ENCODE peak calls at places on chromosome 22, in six cellular contexts. V, M, E, C, G and Y are unnamed samples. For H3K9me3, the result is how much of the 10 kb centered on the place peaks cover.

GRCh38 chr22:44907765-44908737 is 101.8 kb downstream of the PHF21B start:
- DNase-seq in C (no peak), G (no peak), V (no peak), M (no peak), E (no peak), Y (no peak)

GRCh38 chr22:20146777-20147176 is 4.1 kb downstream of the CCDC188 start:
- DNase-seq in M (no peak), E (no peak), G (no peak), V (no peak), C (no peak), Y (no peak)

GRCh38 chr22:41240377-41241132 is at the start of gene CHADL:
- DNase-seq in E (no peak), M (no peak), G (no peak), V (no peak), C (no peak), Y (no peak)

GRCh38 chr22:25177895-25178294 is 21.8 kb upstream of the CRYBB3 start:
- DNase-seq in M (no peak), E (no peak), V (no peak), G (no peak), C (no peak), Y (no peak)

GRCh38 chr22:20131856-20132685 is 467 bp downstream of the ZDHHC8 start:
- DNase-seq in G (no peak), M (no peak), V (peak), C (no peak), E (no peak), Y (no peak)

GRCh38 chr22:19598054-19598855 is 74.0 kb upstream of the CLDN5 start:
- DNase-seq in M (no peak), V (peak), C (no peak), E (no peak), G (no peak), Y (no peak)

GRCh38 chr22:34950480-34950879 is 115.5 kb upstream of the ISX start:
- DNase-seq in M (no peak), C (no peak), V (no peak), E (no peak), G (no peak), Y (no peak)

GRCh38 chr22:25741692-25742626 is at the start of gene MYO18B:
- DNase-seq in G (no peak), V (no peak), M (no peak), E (no peak), C (no peak), Y (no peak)

GRCh38 chr22:38233427-38233826 is 31.6 kb downstream of the MAFF start:
- DNase-seq in M (no peak), V (peak), E (no peak), G (no peak), C (no peak), Y (no peak)

GRCh38 chr22:28799834-28800307 is 498 bp downstream of the XBP1 start:
- DNase-seq in G (no peak), V (peak), C (no peak), M (peak), E (no peak), Y (peak)

GRCh38 chr22:25564320-25564978 is at the start of gene GRK3:
- DNase-seq in E (no peak), V (peak), C (peak), G (no peak), M (peak), Y (peak)

GRCh38 chr22:39418696-39419095 is 19.1 kb downstream of the TAB1 start:
- DNase-seq in M (no peak), V (no peak), G (no peak), E (no peak), C (no peak), Y (no peak)

GRCh38 chr22:38570841-38571364 is 920 bp upstream of the DMC1 start:
- DNase-seq in V (peak), G (no peak), M (no peak), E (no peak), C (no peak), Y (no peak)

GRCh38 chr22:43782448-43782847 is 29.7 kb downstream of the EFCAB6 start:
- DNase-seq in V (peak), E (no peak), C (no peak), M (no peak), G (no peak), Y (no peak)

GRCh38 chr22:19896665-19897355 is 42.1 kb upstream of the GNB1L start:
- DNase-seq in G (no peak), E (no peak), M (no peak), C (no peak), V (no peak), Y (no peak)

GRCh38 chr22:23835773-23836144 is 3.0 kb downstream of the DERL3 start:
- DNase-seq in M (no peak), G (no peak), E (no peak), C (no peak), V (no peak), Y (no peak)

GRCh38 chr22:37503850-37504249 is 15.4 kb downstream of the CARD10 start:
- DNase-seq in G (no peak), M (peak), C (no peak), V (no peak), E (no peak), Y (no peak)

GRCh38 chr22:37982151-37982838 is 2.1 kb downstream of the SOX10 start:
- DNase-seq in M (no peak), G (no peak), E (no peak), C (no peak), V (no peak), Y (no peak)

GRCh38 chr22:20990184-20991180 is 8.4 kb downstream of the LZTR1 start:
- DNase-seq in C (no peak), E (no peak), V (no peak), G (no peak), M (no peak), Y (no peak)

GRCh38 chr22:43428005-43428485 is 16.2 kb downstream of the MPPED1 start:
- DNase-seq in C (no peak), M (no peak), G (no peak), E (no peak), V (no peak), Y (no peak)

GRCh38 chr22:31917227-31917921 is 27.0 kb upstream of the YWHAH start:
- DNase-seq in C (no peak), G (no peak), V (no peak), E (no peak), M (no peak), Y (no peak)

GRCh38 chr22:39629851-39630250 is 59.3 kb downstream of the CACNA1I start:
- DNase-seq in E (no peak), V (no peak), M (no peak), G (no peak), C (no peak), Y (no peak)

GRCh38 chr22:45302047-45302446 is 7.7 kb upstream of the FAM118A start:
- DNase-seq in V (peak), G (no peak), C (no peak), M (no peak), E (no peak), Y (peak)

GRCh38 chr22:24878969-24879368 is 67.5 kb downstream of the LHFPL7 start:
- DNase-seq in M (no peak), C (no peak), V (no peak), E (no peak), G (no peak), Y (no peak)

GRCh38 chr22:41280065-41280464 is 5.9 kb downstream of the RANGAP1 start:
- DNase-seq in E (no peak), V (no peak), C (peak), G (no peak), M (no peak), Y (no peak)

GRCh38 chr22:30234786-30235470 is 11.6 kb downstream of the LIF start:
- DNase-seq in E (no peak), C (no peak), M (no peak), G (no peak), V (no peak), Y (no peak)

GRCh38 chr22:39234867-39235687 is 9.7 kb downstream of the PDGFB start:
- DNase-seq in M (no peak), E (no peak), V (no peak), C (peak), G (no peak), Y (no peak)

GRCh38 chr22:44368611-44369010 is 55.9 kb upstream of the SHISAL1 start:
- DNase-seq in G (no peak), C (no peak), E (no peak), M (no peak), V (no peak), Y (no peak)

GRCh38 chr22:36274547-36274946 is 21.6 kb downstream of the APOL1 start:
- DNase-seq in C (no peak), E (no peak), V (no peak), G (no peak), M (no peak), Y (no peak)

GRCh38 chr22:36281726-36282077 is 28.8 kb downstream of the APOL1 start:
- DNase-seq in C (no peak), E (no peak), V (no peak), M (peak), G (no peak), Y (no peak)

GRCh38 chr22:36280379-36280778 is 27.4 kb downstream of the APOL1 start:
- DNase-seq in C (no peak), G (no peak), V (no peak), M (peak), E (no peak), Y (no peak)

GRCh38 chr22:36279219-36279666 is 26.3 kb downstream of the APOL1 start:
- DNase-seq in M (peak), C (no peak), G (no peak), E (no peak), V (no peak), Y (no peak)

GRCh38 chr22:36277482-36278291 is 24.8 kb downstream of the APOL1 start:
- DNase-seq in G (no peak), V (peak), M (peak), E (no peak), C (no peak), Y (peak)
- H3K9me3 ChIP-seq in G (under half), V (under half), M (under half), E (under half), C (under half), Y (under half)

GRCh38 chr22:27474711-27475547 is 326.6 kb downstream of the MN1 start:
- DNase-seq in C (peak), V (peak), G (no peak), E (no peak), M (peak), Y (peak)
- H3K4me3 ChIP-seq in C (peak), V (no peak), G (no peak), E (no peak), M (no peak), Y (no peak)

GRCh38 chr22:46971141-46971775 is 208.8 kb downstream of the TBC1D22A start:
- DNase-seq in E (no peak), M (no peak), G (no peak), V (no peak), C (no peak), Y (no peak)
- H3K27ac ChIP-seq in E (peak), M (peak), G (no peak), V (no peak), C (no peak), Y (no peak)

DNA sequence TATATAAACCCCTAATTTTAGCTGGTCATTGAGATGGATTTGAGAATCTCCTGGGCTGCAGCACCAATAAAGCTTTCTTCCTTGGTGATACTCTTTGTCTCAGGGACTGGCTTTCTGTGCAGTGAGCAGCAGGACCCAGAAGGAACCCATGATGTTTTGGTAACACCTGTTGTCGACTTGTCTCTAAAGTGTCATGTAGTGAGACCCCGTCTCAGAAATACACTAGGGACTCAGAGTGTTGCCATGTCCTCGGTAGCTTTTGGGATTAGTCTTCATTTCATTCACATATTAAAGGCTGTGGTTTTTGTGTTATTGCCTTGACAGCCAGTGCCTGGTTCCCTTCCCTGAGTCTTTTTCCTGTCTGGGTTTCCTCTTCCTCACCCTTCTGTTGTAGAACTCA is 1078.7 kb downstream of the TBC1D22A start:
- DNase-seq in M (no peak), E (no peak), C (no peak), G (no peak), V (no peak), Y (no peak)
- H3K9me3 ChIP-seq in M (under half), E (under half), C (under half), G (under half), V (under half), Y (under half)

GRCh38 chr22:22670076-22670795 is 25.8 kb downstream of the GGTLC2 start:
- DNase-seq in G (no peak), V (no peak), M (no peak), E (no peak), C (no peak), Y (no peak)

GRCh38 chr22:22669093-22669492 is 24.7 kb downstream of the GGTLC2 start:
- DNase-seq in E (no peak), V (no peak), G (no peak), C (no peak), M (no peak), Y (no peak)

GRCh38 chr22:22667966-22668880 is 23.8 kb downstream of the GGTLC2 start:
- DNase-seq in V (no peak), E (no peak), G (no peak), M (no peak), C (no peak), Y (no peak)

GRCh38 chr22:22663861-22664800 is 19.7 kb downstream of the GGTLC2 start:
- DNase-seq in G (no peak), V (no peak), C (no peak), M (no peak), E (no peak), Y (no peak)

GRCh38 chr22:22666307-22667091 is 22.1 kb downstream of the GGTLC2 start:
- DNase-seq in G (peak), E (no peak), M (no peak), V (peak), C (no peak), Y (peak)
- H3K4me3 ChIP-seq in G (no peak), E (no peak), M (no peak), V (no peak), C (no peak), Y (no peak)

GRCh38 chr22:42320463-42321416 is 50.3 kb upstream of the TCF20 start:
- DNase-seq in C (no peak), M (no peak), G (no peak), E (no peak), V (no peak), Y (no peak)
- H3K27ac ChIP-seq in C (no peak), M (no peak), G (no peak), E (no peak), V (no peak), Y (no peak)

GRCh38 chr22:47965896-47966295 is 1203.4 kb downstream of the TBC1D22A start:
- DNase-seq in M (no peak), E (peak), V (no peak), G (no peak), C (no peak), Y (no peak)
- H3K9me3 ChIP-seq in M (under half), E (under half), V (under half), G (under half), C (under half), Y (under half)

GRCh38 chr22:49852898-49853894 is at the start of gene ZBED4:
- DNase-seq in M (peak), E (peak), V (peak), C (peak), G (peak), Y (peak)

GRCh38 chr22:49856766-49857618 is 3.3 kb downstream of the ZBED4 start:
- DNase-seq in G (no peak), V (no peak), M (no peak), E (no peak), C (no peak), Y (no peak)

GRCh38 chr22:49856343-49856742 is 2.7 kb downstream of the ZBED4 start:
- DNase-seq in M (no peak), C (no peak), E (no peak), G (no peak), V (no peak), Y (no peak)

GRCh38 chr22:49853981-49854791 is 542 bp downstream of the ZBED4 start:
- DNase-seq in G (no peak), E (no peak), M (no peak), C (no peak), V (peak), Y (no peak)

DNA sequence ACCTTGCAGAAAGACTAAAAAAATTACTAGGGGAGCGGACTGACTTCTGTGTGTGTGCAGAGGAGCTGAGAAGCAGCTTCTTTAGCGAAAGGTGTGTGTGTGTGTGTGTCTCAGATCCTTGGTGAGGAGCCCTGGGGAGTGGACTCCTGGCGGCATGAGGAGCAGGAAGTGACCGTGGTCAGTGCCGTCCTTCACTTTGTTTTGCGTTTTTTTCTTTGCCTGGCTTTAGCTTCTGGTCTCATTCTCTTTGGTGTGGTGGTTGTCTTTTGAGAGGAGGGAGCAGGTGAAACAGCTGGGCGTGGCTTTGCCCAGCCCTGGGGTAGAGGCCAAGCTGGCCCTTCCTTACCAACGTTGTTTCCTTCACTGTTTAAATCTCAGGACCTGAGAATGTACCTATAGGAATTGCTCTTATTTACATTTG is 1.9 kb downstream of the ZBED4 start:
- DNase-seq in C (no peak), G (no peak), E (no peak), M (no peak), V (peak), Y (peak)
- H3K4me3 ChIP-seq in C (peak), G (peak), E (peak), M (no peak), V (peak), Y (no peak)